ENCODE peak calls at places on chromosomes 3 and 15, in ten cellular contexts. G, C, O, R, M, K, X, Y, I and Q are unnamed samples.

GRCh38 chr15:72968531-72968922 is 83.7 kb upstream of the NEO1 start:
- DNase-seq in G (no peak), Y (no peak), M (no peak), K (peak), X (no peak), O (peak), R (no peak), I (no peak), C (peak), Q (no peak)

GRCh38 chr3:57942872-57943283 is 65.3 kb upstream of the FLNB start:
- DNase-seq in K (peak), G (no peak), R (no peak), O (no peak), I (no peak), C (no peak), M (peak), Y (no peak), X (no peak), Q (no peak)

GRCh38 chr3:56125358-56126005 is 342.8 kb downstream of the ERC2 start:
- DNase-seq in Y (no peak), K (no peak), R (peak), O (no peak), G (no peak), X (peak), M (peak), C (peak), I (no peak), Q (no peak)

GRCh38 chr15:40029979-40030893 is 8.7 kb downstream of the SRP14 start:
- DNase-seq in Y (no peak), O (no peak), R (no peak), C (peak), I (no peak), K (no peak), X (peak), G (peak), M (no peak), Q (no peak)

GRCh38 chr15:65008989-65009388 is 19.3 kb upstream of the SPG21 start:
- DNase-seq in R (no peak), X (no peak), I (no peak), C (peak), G (no peak), O (no peak), Y (no peak), K (no peak), M (no peak), Q (no peak)

GRCh38 chr15:79243723-79244122 is 38.8 kb upstream of the ANKRD34C start:
- DNase-seq in K (no peak), G (no peak), I (no peak), Y (no peak), O (no peak), R (no peak), C (peak), M (no peak), X (no peak), Q (peak)

GRCh38 chr3:79835701-79836100 is 67.9 kb upstream of the ROBO1 start:
- DNase-seq in O (no peak), M (no peak), G (no peak), I (no peak), K (no peak), Y (no peak), R (no peak), X (no peak), C (no peak), Q (no peak)

GRCh38 chr3:89649431-89649830 is 542.0 kb downstream of the EPHA3 start:
- DNase-seq in I (no peak), G (no peak), R (no peak), M (no peak), O (no peak), X (no peak), Y (no peak), K (no peak), C (peak), Q (no peak)

GRCh38 chr3:47225310-47225906 is 57.2 kb downstream of the KIF9 start:
- DNase-seq in Y (no peak), I (no peak), M (no peak), R (peak), G (no peak), O (peak), C (peak), X (no peak), K (no peak), Q (no peak)

GRCh38 chr3:15860014-15860934 is 62.5 kb upstream of the ANKRD28 start:
- DNase-seq in M (peak), Y (peak), G (peak), R (peak), C (peak), X (peak), K (peak), O (peak), I (peak), Q (peak)

GRCh38 chr3:125125822-125126245 is 70.0 kb upstream of the HEG1 start:
- DNase-seq in O (no peak), G (no peak), I (no peak), K (no peak), M (no peak), Y (no peak), X (no peak), R (peak), C (peak), Q (no peak)

DNA sequence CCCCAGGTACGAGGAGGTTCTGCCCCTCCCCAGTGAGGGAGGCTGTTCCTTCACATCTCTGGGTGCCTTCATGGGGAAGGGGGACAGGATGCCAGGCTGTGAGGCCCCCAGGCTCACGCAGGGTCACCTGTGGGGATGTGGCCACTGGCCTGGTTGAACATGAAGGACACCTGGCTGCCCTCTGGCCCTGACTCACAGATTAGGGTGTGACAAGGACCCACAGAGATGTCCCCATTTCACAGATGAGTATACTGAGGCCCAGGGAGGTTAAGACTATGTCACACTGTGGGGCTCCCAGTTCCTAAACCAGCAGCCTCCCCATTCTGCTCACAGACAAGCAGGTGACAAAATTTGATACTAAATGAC is 42.4 kb downstream of the PCSK6 start:
- DNase-seq in K (no peak), C (no peak), I (no peak), Y (no peak), G (no peak), O (no peak), M (peak), R (no peak), X (no peak), Q (no peak)
- TF ChIP-seq CTCF in K (no peak), C (no peak), I (no peak), Y (no peak), G (no peak), O (no peak), M (no peak), R (no peak), X (no peak), Q (no peak)

GRCh38 chr3:17973559-17973906 is 231.1 kb upstream of the TBC1D5 start:
- DNase-seq in M (no peak), C (no peak), G (no peak), K (no peak), X (no peak), O (no peak), Y (no peak), R (no peak), I (no peak), Q (no peak)

GRCh38 chr3:17972476-17972875 is 230.0 kb upstream of the TBC1D5 start:
- DNase-seq in X (no peak), C (no peak), R (no peak), I (no peak), M (no peak), Y (no peak), G (no peak), K (no peak), O (no peak), Q (no peak)

GRCh38 chr3:17972889-17973558 is 230.6 kb upstream of the TBC1D5 start:
- DNase-seq in I (no peak), O (no peak), Y (no peak), M (no peak), G (no peak), K (no peak), R (no peak), X (no peak), C (no peak), Q (no peak)

GRCh38 chr3:17972030-17972429 is 229.6 kb upstream of the TBC1D5 start:
- DNase-seq in O (no peak), X (no peak), Y (no peak), K (no peak), G (no peak), R (no peak), I (no peak), C (no peak), M (no peak), Q (no peak)

DNA sequence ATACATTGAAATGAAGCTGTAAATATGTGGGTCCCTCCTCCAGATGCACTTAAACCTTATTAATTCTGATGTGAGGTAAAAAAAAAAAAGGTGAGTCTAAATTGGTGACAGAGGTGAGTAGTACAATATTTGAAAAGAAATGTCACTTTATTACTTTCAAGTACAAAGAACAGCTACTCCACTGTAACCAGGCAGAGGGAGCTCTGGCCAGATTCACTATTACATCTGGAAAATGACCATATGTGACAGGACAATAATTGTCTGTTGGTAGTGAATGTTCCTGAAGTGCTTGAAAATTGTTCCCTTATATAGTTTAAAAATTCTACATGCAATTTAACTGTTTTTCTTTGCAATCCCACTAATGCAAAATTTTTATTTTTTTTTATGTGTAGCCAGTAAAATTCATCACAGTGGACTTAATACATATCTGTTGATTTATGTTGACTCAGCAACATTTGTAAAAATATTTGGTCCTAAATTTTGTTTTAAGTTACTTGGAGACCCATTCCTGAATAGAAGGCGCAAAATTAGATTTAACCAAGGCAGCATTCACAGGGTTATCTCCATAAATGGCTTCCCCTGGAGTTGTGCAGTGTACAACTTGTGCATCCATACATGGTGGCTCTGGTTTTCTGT is 231.9 kb upstream of the TBC1D5 start:
- DNase-seq in I (no peak), X (no peak), M (no peak), K (no peak), R (no peak), O (no peak), Y (no peak), G (no peak), C (peak), Q (no peak)
- TF ChIP-seq CTCF in I (peak), X (peak), M (no peak), K (no peak), R (peak), O (no peak), Y (no peak), G (no peak), C (peak), Q (peak)

GRCh38 chr3:102143536-102143935 is 291.3 kb upstream of the ZPLD1 start:
- DNase-seq in R (no peak), O (no peak), I (no peak), Y (no peak), C (no peak), K (no peak), G (no peak), X (no peak), M (no peak), Q (no peak)

GRCh38 chr3:102142379-102143058 is 292.3 kb upstream of the ZPLD1 start:
- DNase-seq in C (peak), Y (no peak), R (no peak), M (no peak), O (no peak), X (no peak), G (no peak), K (no peak), I (no peak), Q (no peak)

GRCh38 chr3:102141096-102141912 is 292.0 kb downstream of the NFKBIZ start:
- DNase-seq in O (no peak), R (no peak), Y (no peak), G (no peak), I (no peak), K (no peak), X (no peak), C (peak), M (no peak), Q (no peak)

GRCh38 chr3:102141913-102142210 is 292.5 kb downstream of the NFKBIZ start:
- DNase-seq in R (no peak), Y (no peak), K (no peak), X (no peak), C (peak), M (no peak), G (no peak), O (no peak), I (no peak), Q (no peak)

GRCh38 chr3:102140116-102140515 is 290.8 kb downstream of the NFKBIZ start:
- DNase-seq in I (no peak), Y (no peak), R (no peak), X (no peak), C (no peak), K (no peak), G (no peak), M (no peak), O (no peak), Q (no peak)
- TF ChIP-seq CTCF in I (no peak), Y (no peak), R (no peak), X (no peak), C (no peak), K (no peak), G (no peak), M (no peak), O (no peak), Q (no peak)

DNA sequence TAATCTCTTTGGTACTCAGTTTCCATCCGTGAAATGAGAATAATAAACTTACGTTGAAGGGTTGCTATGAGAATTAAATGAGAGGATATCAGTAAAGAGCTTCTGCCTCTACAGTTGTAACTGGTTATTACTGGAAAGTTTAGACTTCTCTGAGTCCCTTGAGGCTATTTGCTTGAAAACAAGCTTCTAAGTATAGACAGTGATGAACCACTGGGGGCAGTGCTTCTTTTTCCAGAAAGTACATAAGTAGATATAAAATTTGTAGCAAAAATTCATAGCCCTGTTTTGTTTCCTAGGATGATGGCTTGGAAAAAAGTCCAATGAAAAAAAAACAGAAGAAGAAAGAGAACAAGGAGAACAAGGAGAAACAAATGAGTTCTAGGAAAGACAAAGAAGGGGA is 87.1 kb downstream of the RGMA start:
- DNase-seq in C (peak), K (no peak), O (no peak), M (no peak), Y (no peak), G (no peak), I (no peak), R (no peak), X (no peak), Q (no peak)
- TF ChIP-seq CTCF in C (no peak), K (no peak), O (no peak), M (no peak), Y (no peak), G (no peak), I (peak), R (peak), X (peak), Q (peak)

GRCh38 chr3:189286188-189286587 is 114.4 kb downstream of the TPRG1 start:
- DNase-seq in O (no peak), M (no peak), K (no peak), C (no peak), R (no peak), G (no peak), I (no peak), Y (no peak), X (no peak), Q (no peak)

GRCh38 chr3:189282751-189283150 is 111.0 kb downstream of the TPRG1 start:
- DNase-seq in O (no peak), C (no peak), M (no peak), K (no peak), Y (no peak), X (no peak), I (no peak), R (no peak), G (no peak), Q (no peak)

GRCh38 chr3:189278211-189278610 is 106.4 kb downstream of the TPRG1 start:
- DNase-seq in C (no peak), K (no peak), X (no peak), G (no peak), O (no peak), Y (no peak), I (no peak), R (no peak), M (no peak), Q (no peak)

GRCh38 chr3:189277711-189278110 is 105.9 kb downstream of the TPRG1 start:
- DNase-seq in X (no peak), O (no peak), R (no peak), I (no peak), K (no peak), Y (no peak), C (peak), G (no peak), M (no peak), Q (no peak)

DNA sequence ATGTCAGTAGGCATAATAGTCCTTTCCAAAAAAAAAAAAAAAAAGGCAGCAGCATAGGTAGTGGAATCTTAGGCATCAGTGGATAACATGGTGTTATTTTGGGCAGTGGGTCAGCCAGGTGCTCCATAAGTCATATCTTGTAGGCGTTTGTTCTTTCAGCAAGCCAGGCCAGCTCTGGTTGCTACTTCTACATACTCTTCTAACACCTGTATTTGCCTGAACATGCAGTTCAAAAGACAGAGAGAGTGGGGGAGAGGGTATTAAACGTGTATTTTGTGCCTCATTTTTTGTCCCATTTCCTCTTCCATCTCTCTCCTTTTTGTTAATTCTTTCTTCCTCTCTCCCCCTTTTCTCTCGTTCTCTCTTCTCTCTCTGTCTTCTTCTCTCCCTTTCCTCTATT is 110.4 kb downstream of the TPRG1 start:
- DNase-seq in X (no peak), G (no peak), I (no peak), R (no peak), C (no peak), K (no peak), M (no peak), Y (no peak), O (no peak), Q (no peak)
- TF ChIP-seq CTCF in X (no peak), G (no peak), I (no peak), R (no peak), C (no peak), K (no peak), M (no peak), Y (no peak), O (no peak), Q (no peak)